ENCODE peak calls at places on chromosomes 16 and 17, in eight cellular contexts. Y, A, G, I, W, C, V and X are unnamed samples.

GRCh38 chr16:84084570-84085270 is 32.0 kb downstream of the MBTPS1 start:
- DNase-seq in A (peak; percentile 52), W (peak; percentile 95), G (peak; percentile 84), C (peak; percentile 83), V (peak; percentile 72), I (peak; percentile 68), Y (peak; percentile 41), X (peak; percentile 85)

GRCh38 chr17:7184647-7185046 is 5.5 kb upstream of the ASGR1 start:
- DNase-seq in W (no peak), V (no peak), A (no peak), G (no peak), C (no peak), I (no peak), Y (no peak), X (no peak)

GRCh38 chr16:79172306-79172705 is 428.2 kb downstream of the MAF start:
- DNase-seq in I (no peak), W (no peak), G (no peak), Y (no peak), C (no peak), A (no peak), V (no peak), X (no peak)

GRCh38 chr16:22278841-22279240 is 18.4 kb upstream of the POLR3E start:
- DNase-seq in A (no peak), C (no peak), V (no peak), Y (no peak), W (peak; percentile 72), I (no peak), G (no peak), X (no peak)

GRCh38 chr16:85302018-85302847 is 190.0 kb upstream of the CIBAR2 start:
- DNase-seq in I (peak; percentile 87), Y (no peak), V (no peak), A (no peak), W (no peak), C (no peak), G (peak; percentile 88), X (peak; percentile 96)

GRCh38 chr16:1378804-1379053 is 27.0 kb downstream of the GNPTG start:
- DNase-seq in C (no peak), G (no peak), V (no peak), I (no peak), A (no peak), Y (no peak), W (no peak), X (no peak)

GRCh38 chr17:50522766-50523165 is 9.8 kb upstream of the EPN3 start:
- DNase-seq in G (no peak), I (no peak), A (no peak), Y (no peak), V (no peak), C (no peak), W (no peak), X (no peak)

GRCh38 chr17:42333053-42333452 is 44.8 kb downstream of the STAT5A start:
- DNase-seq in V (no peak), C (no peak), A (no peak), I (no peak), W (no peak), G (no peak), Y (no peak), X (no peak)

GRCh38 chr17:4503283-4504005 is 4.8 kb downstream of the SPNS2 start:
- DNase-seq in V (no peak), G (no peak), A (no peak), W (no peak), C (no peak), Y (no peak), I (no peak), X (no peak)

GRCh38 chr17:4500188-4500565 is 1.5 kb downstream of the SPNS2 start:
- DNase-seq in Y (no peak), G (no peak), V (no peak), I (no peak), C (no peak), W (no peak), A (no peak), X (no peak)

GRCh38 chr17:4501295-4501949 is 2.7 kb downstream of the SPNS2 start:
- DNase-seq in G (no peak), I (no peak), W (no peak), V (no peak), Y (no peak), C (no peak), A (no peak), X (no peak)

GRCh38 chr17:4504188-4504587 is 5.5 kb downstream of the SPNS2 start:
- DNase-seq in C (no peak), Y (no peak), W (no peak), G (no peak), V (no peak), I (no peak), A (no peak), X (no peak)

GRCh38 chr17:4502466-4503154 is 3.9 kb downstream of the SPNS2 start:
- DNase-seq in V (no peak), A (no peak), Y (no peak), I (no peak), C (no peak), G (no peak), W (no peak), X (no peak)
- H3K4me1 ChIP-seq in V (peaks cover 9% of the 10 kb centered on the region), A (no peaks in the 10 kb centered on the region), Y (peaks cover 18% of the 10 kb centered on the region), I (peaks cover 12% of the 10 kb centered on the region), C (no peaks in the 10 kb centered on the region), G (no peaks in the 10 kb centered on the region), W (peaks cover 4% of the 10 kb centered on the region), X (peaks cover 5% of the 10 kb centered on the region)

GRCh38 chr17:78714534-78714933 is 67.5 kb downstream of the CYTH1 start:
- DNase-seq in Y (no peak), C (no peak), W (no peak), G (no peak), A (no peak), I (no peak), V (no peak), X (no peak)

GRCh38 chr17:78716814-78717393 is 65.2 kb downstream of the CYTH1 start:
- DNase-seq in Y (peak; percentile 76), C (no peak), W (peak; percentile 36), V (peak; percentile 95), A (peak; percentile 73), I (peak; percentile 89), G (no peak), X (no peak)

GRCh38 chr17:78715876-78716275 is 66.2 kb downstream of the CYTH1 start:
- DNase-seq in W (no peak), V (no peak), A (no peak), I (no peak), G (no peak), C (no peak), Y (no peak), X (no peak)

GRCh38 chr17:78716292-78716691 is 65.8 kb downstream of the CYTH1 start:
- DNase-seq in V (no peak), Y (no peak), I (no peak), C (no peak), A (no peak), G (no peak), W (no peak), X (no peak)

GRCh38 chr17:78715000-78715771 is 66.9 kb downstream of the CYTH1 start:
- DNase-seq in V (no peak), A (no peak), I (no peak), Y (no peak), W (no peak), G (no peak), C (no peak), X (no peak)
- H3K4me1 ChIP-seq in V (peaks cover 59% of the 10 kb centered on the region), A (peaks cover 16% of the 10 kb centered on the region), I (peaks cover 41% of the 10 kb centered on the region), Y (peaks cover 51% of the 10 kb centered on the region), W (peaks cover 22% of the 10 kb centered on the region), G (no peaks in the 10 kb centered on the region), C (peaks cover 19% of the 10 kb centered on the region), X (peaks cover 7% of the 10 kb centered on the region)

GRCh38 chr17:79838541-79839274 is 532 bp downstream of the CBX4 start:
- DNase-seq in W (peak; percentile 90), V (peak; percentile 71), A (peak; percentile 50), G (peak; percentile 87), C (no peak), Y (peak; percentile 46), I (peak; percentile 66), X (peak; percentile 69)

GRCh38 chr17:79836952-79837887 is 2.0 kb downstream of the CBX4 start:
- DNase-seq in C (no peak), Y (peak; percentile 76), V (peak; percentile 96), G (peak; percentile 75), A (peak; percentile 80), I (peak; percentile 94), W (peak; percentile 82), X (peak; percentile 67)

GRCh38 chr17:79835953-79836951 is 3.0 kb downstream of the CBX4 start:
- DNase-seq in Y (peak; percentile 27), G (peak; percentile 99), W (peak; percentile 99), A (peak; percentile 38), C (peak; percentile 75), V (peak; percentile 91), I (peak; percentile 40), X (peak; percentile 86)

GRCh38 chr17:79839363-79840203 is at the start of gene CBX4:
- DNase-seq in V (peak; percentile 98), W (peak; percentile 94), A (peak; percentile 96), Y (peak; percentile 96), G (peak; percentile 92), C (peak; percentile 98), I (peak; percentile 96), X (peak; percentile 97)

GRCh38 chr17:79837888-79838540 is 1.2 kb downstream of the CBX4 start:
- DNase-seq in C (no peak), A (peak; percentile 22), V (peak; percentile 61), W (no peak), I (peak; percentile 35), Y (peak; percentile 24), G (no peak), X (no peak)
- H3K4me1 ChIP-seq in C (peaks cover 46% of the 10 kb centered on the region), A (peaks cover 10% of the 10 kb centered on the region), V (peaks cover 58% of the 10 kb centered on the region), W (peaks cover 44% of the 10 kb centered on the region), I (peaks cover 52% of the 10 kb centered on the region), Y (peaks cover 40% of the 10 kb centered on the region), G (peaks cover 13% of the 10 kb centered on the region), X (peaks cover 34% of the 10 kb centered on the region)

GRCh38 chr16:70685938-70686375 is at the start of gene MTSS2:
- DNase-seq in W (peak; percentile 92), G (peak; percentile 84), C (peak; percentile 80), V (peak; percentile 90), Y (peak; percentile 89), I (peak; percentile 92), A (peak; percentile 86), X (peak; percentile 94)

GRCh38 chr16:70687172-70687531 is 1.3 kb upstream of the MTSS2 start:
- DNase-seq in A (no peak), V (no peak), Y (peak; percentile 32), W (no peak), I (no peak), G (no peak), C (no peak), X (peak; percentile 32)

GRCh38 chr16:70684146-70685060 is 1.4 kb downstream of the MTSS2 start:
- DNase-seq in V (peak; percentile 86), I (peak; percentile 70), G (no peak), A (peak; percentile 25), Y (peak; percentile 25), C (no peak), W (no peak), X (no peak)

GRCh38 chr16:70686376-70687171 is 721 bp upstream of the MTSS2 start:
- DNase-seq in G (no peak), I (no peak), Y (no peak), C (no peak), V (no peak), W (no peak), A (peak; percentile 19), X (no peak)

DNA sequence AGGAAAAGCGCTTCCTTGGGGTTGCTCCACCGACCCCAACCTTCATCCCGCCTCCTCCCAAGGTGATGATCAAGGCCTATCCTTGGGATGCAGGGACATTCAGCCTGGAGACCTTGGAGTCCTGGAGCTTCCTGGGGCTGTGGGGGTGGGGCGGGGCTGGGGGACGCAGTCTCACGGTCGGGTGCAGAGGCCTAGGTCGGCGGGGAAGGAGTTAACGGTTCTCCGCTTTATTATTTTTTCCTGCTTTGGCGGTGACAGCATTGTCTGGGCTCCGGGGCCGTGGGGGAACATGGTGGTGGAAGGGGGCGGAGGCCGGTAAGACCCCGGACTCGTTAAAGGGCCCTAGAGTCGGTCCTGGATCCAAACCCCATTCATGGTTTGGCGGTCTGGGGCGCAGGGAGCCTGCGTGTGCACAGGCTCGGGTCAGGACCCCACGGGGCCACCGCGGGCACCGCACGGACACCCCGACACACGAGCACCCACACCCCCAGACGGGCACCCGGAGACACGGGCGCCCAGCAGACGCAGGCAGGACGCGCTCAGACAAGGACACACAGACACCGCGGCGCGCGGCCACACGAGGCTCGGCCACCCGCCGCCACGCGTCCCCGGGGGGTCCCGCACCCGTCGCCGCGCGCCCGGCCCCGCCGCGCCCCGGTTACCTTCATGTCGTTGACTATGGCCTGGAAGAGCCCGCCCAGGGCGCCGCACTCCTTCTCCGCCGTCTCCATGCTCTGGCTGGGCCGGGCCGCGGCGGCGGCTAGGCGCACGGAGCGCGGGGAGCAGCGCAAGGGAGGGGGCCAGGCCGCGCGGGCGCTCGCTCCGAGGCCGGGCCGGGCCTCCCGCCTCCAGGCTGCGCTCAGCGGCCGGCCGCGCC is 554 bp downstream of the MTSS2 start:
- DNase-seq in A (peak; percentile 32), I (peak; percentile 58), Y (peak; percentile 37), W (no peak), C (no peak), G (peak; percentile 28), V (no peak), X (no peak)
- H3K4me1 ChIP-seq in A (peaks cover 32% of the 10 kb centered on the region), I (peaks cover 70% of the 10 kb centered on the region), Y (peaks cover 79% of the 10 kb centered on the region), W (peaks cover 10% of the 10 kb centered on the region), C (peaks cover 39% of the 10 kb centered on the region), G (no peaks in the 10 kb centered on the region), V (peaks cover 40% of the 10 kb centered on the region), X (peaks cover 89% of the 10 kb centered on the region)